ENCODE peak calls at places on chromosome 6, in six cellular contexts. One of them, this sample, is unnamed. For H3K4me1 and H3K27me3, the result is how much of the 10 kb centered on the place peaks cover.

GRCh38 chr6:152298055-152298647 is 339.0 kb downstream of the SYNE1 start:
- DNase-seq in Panc1: no peak
- DNase-seq in ascending aorta: no peak
- DNase-seq in tibial artery: no peak
- DNase-seq in heart left ventricle: no peak
- DNase-seq in astrocyte: no peak
- DNase-seq in this sample: no peak

GRCh38 chr6:127547215-127547614 is 28.1 kb upstream of the MTCL3 start:
- DNase-seq in Panc1: no peak
- DNase-seq in heart left ventricle: no peak
- DNase-seq in tibial artery: no peak
- DNase-seq in ascending aorta: no peak
- DNase-seq in astrocyte: no peak
- DNase-seq in this sample: no peak

GRCh38 chr6:135180458-135181332 is at the start of gene MYB:
- DNase-seq in heart left ventricle: peak
- DNase-seq in ascending aorta: peak
- DNase-seq in Panc1: no peak
- DNase-seq in tibial artery: no peak
- DNase-seq in astrocyte: peak
- DNase-seq in this sample: peak

GRCh38 chr6:80338201-80338836 is 231.8 kb downstream of the BCKDHB start:
- DNase-seq in ascending aorta: peak
- DNase-seq in astrocyte: no peak
- DNase-seq in Panc1: peak
- DNase-seq in heart left ventricle: peak
- DNase-seq in tibial artery: no peak
- DNase-seq in this sample: peak

GRCh38 chr6:118722820-118723526 is 71.6 kb upstream of the CEP85L start:
- DNase-seq in ascending aorta: no peak
- DNase-seq in heart left ventricle: no peak
- DNase-seq in astrocyte: no peak
- DNase-seq in Panc1: no peak
- DNase-seq in tibial artery: no peak
- DNase-seq in this sample: peak

GRCh38 chr6:106411643-106412200 is 51.2 kb downstream of the CRYBG1 start:
- DNase-seq in heart left ventricle: no peak
- DNase-seq in astrocyte: no peak
- DNase-seq in Panc1: no peak
- DNase-seq in tibial artery: no peak
- DNase-seq in ascending aorta: no peak
- DNase-seq in this sample: no peak

GRCh38 chr6:111482236-111482958 is 621 bp downstream of the REV3L start:
- DNase-seq in tibial artery: peak
- DNase-seq in ascending aorta: peak
- DNase-seq in Panc1: no peak
- DNase-seq in heart left ventricle: peak
- DNase-seq in astrocyte: no peak
- DNase-seq in this sample: peak

GRCh38 chr6:166579234-166579575 is 7.3 kb downstream of the RAMACL start:
- DNase-seq in ascending aorta: no peak
- DNase-seq in astrocyte: no peak
- DNase-seq in heart left ventricle: no peak
- DNase-seq in Panc1: no peak
- DNase-seq in tibial artery: no peak
- DNase-seq in this sample: no peak

GRCh38 chr6:135073217-135073616 is 18.6 kb upstream of the HBS1L start:
- DNase-seq in tibial artery: no peak
- DNase-seq in ascending aorta: no peak
- DNase-seq in Panc1: no peak
- DNase-seq in astrocyte: no peak
- DNase-seq in heart left ventricle: no peak
- DNase-seq in this sample: no peak

GRCh38 chr6:121590941-121591340 is 155.5 kb downstream of the GJA1 start:
- DNase-seq in heart left ventricle: no peak
- DNase-seq in astrocyte: no peak
- DNase-seq in tibial artery: no peak
- DNase-seq in Panc1: no peak
- DNase-seq in ascending aorta: no peak
- DNase-seq in this sample: no peak

GRCh38 chr6:87100216-87100615 is 5.3 kb upstream of the CGA start:
- DNase-seq in ascending aorta: no peak
- DNase-seq in astrocyte: no peak
- DNase-seq in heart left ventricle: no peak
- DNase-seq in Panc1: no peak
- DNase-seq in tibial artery: no peak
- DNase-seq in this sample: no peak

GRCh38 chr6:139153876-139154275 is 19.0 kb downstream of the HECA start:
- DNase-seq in ascending aorta: no peak
- DNase-seq in heart left ventricle: no peak
- DNase-seq in astrocyte: peak
- DNase-seq in Panc1: no peak
- DNase-seq in tibial artery: no peak
- DNase-seq in this sample: peak
- H3K4me1 ChIP-seq in ascending aorta: under half
- H3K4me1 ChIP-seq in heart left ventricle: under half
- H3K4me1 ChIP-seq in astrocyte: under half
- H3K4me1 ChIP-seq in Panc1: under half
- H3K4me1 ChIP-seq in tibial artery: under half
- H3K4me1 ChIP-seq in this sample: under half

GRCh38 chr6:5846335-5846734 is 160.4 kb downstream of the NRN1 start:
- DNase-seq in tibial artery: no peak
- DNase-seq in heart left ventricle: no peak
- DNase-seq in Panc1: no peak
- DNase-seq in astrocyte: no peak
- DNase-seq in ascending aorta: no peak
- DNase-seq in this sample: no peak
- H3K27me3 ChIP-seq in tibial artery: under half
- H3K27me3 ChIP-seq in heart left ventricle: under half
- H3K27me3 ChIP-seq in Panc1: under half
- H3K27me3 ChIP-seq in astrocyte: under half
- H3K27me3 ChIP-seq in ascending aorta: under half
- H3K27me3 ChIP-seq in this sample: under half

GRCh38 chr6:53532942-53533341 is 12.0 kb downstream of the GCLC start:
- DNase-seq in tibial artery: no peak
- DNase-seq in heart left ventricle: no peak
- DNase-seq in astrocyte: peak
- DNase-seq in Panc1: no peak
- DNase-seq in ascending aorta: no peak
- DNase-seq in this sample: no peak
- H3K4me1 ChIP-seq in tibial artery: under half
- H3K4me1 ChIP-seq in heart left ventricle: under half
- H3K4me1 ChIP-seq in astrocyte: under half
- H3K4me1 ChIP-seq in Panc1: under half
- H3K4me1 ChIP-seq in ascending aorta: under half
- H3K4me1 ChIP-seq in this sample: under half

DNA sequence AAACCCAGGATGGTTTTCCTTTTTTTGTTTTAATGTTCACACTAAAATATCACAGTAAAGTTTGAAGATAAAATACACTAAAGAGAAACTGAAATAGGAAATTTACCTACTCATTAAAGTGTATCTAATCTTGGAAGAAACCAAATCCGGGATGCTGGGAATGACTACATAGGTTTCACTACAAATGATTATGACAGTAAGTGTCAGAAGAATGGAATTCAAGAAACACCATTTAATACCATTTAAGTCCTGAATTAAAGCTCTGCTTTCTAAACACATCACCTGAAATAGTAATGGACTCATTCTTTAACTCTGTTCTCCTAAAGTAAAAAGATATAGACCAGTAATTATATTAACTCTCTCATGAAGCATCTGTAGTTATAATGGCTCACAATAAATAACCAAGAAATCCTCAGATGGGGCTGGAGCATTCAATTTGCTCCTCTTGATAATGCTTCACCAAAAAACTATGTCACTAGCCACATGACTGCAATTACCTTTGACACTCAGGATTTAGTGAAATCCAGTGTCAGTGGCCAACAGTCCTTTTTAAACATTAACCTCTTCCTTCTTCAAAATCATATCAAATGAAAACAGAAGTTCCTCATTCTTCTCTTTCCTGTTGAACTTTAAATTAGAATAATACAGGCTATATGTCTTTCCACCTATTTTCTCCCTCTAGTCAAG is 41.4 kb downstream of the MAP7 start:
- DNase-seq in Panc1: no peak
- DNase-seq in astrocyte: peak
- DNase-seq in heart left ventricle: no peak
- DNase-seq in tibial artery: no peak
- DNase-seq in ascending aorta: no peak
- DNase-seq in this sample: peak
- H3K27me3 ChIP-seq in Panc1: under half
- H3K27me3 ChIP-seq in astrocyte: under half
- H3K27me3 ChIP-seq in heart left ventricle: under half
- H3K27me3 ChIP-seq in tibial artery: under half
- H3K27me3 ChIP-seq in ascending aorta: under half
- H3K27me3 ChIP-seq in this sample: under half

GRCh38 chr6:163310096-163310972 is 104.2 kb upstream of the QKI start:
- DNase-seq in tibial artery: no peak
- DNase-seq in astrocyte: no peak
- DNase-seq in Panc1: no peak
- DNase-seq in ascending aorta: no peak
- DNase-seq in heart left ventricle: no peak
- DNase-seq in this sample: no peak
- H3K4me1 ChIP-seq in tibial artery: under half
- H3K4me1 ChIP-seq in astrocyte: under half
- H3K4me1 ChIP-seq in Panc1: under half
- H3K4me1 ChIP-seq in ascending aorta: under half
- H3K4me1 ChIP-seq in heart left ventricle: under half
- H3K4me1 ChIP-seq in this sample: under half